ENCODE peak calls at places on chromosome 16, in four cellular contexts. P, T, C and G are unnamed samples.

GRCh38 chr16:54504372-54504771 is 217.8 kb upstream of the IRX3 start:
- DNase-seq in T (no peak), P (no peak), C (no peak), G (no peak)

GRCh38 chr16:86637744-86638143 is 59.4 kb downstream of the FOXL1 start:
- DNase-seq in C (no peak), T (no peak), P (no peak), G (no peak)

GRCh38 chr16:77225182-77225581 is 26.0 kb downstream of the SYCE1L start:
- DNase-seq in T (no peak), P (no peak), C (no peak), G (no peak)

GRCh38 chr16:9102379-9102778 is 10.9 kb downstream of the HAPSTR1 start:
- DNase-seq in P (no peak), T (no peak), C (peak), G (no peak)

GRCh38 chr16:55323637-55324490 is at the start of gene IRX6:
- DNase-seq in P (no peak), T (peak), C (peak), G (no peak)

GRCh38 chr16:24635900-24636610 is 93.4 kb upstream of the TNRC6A start:
- DNase-seq in P (peak), T (no peak), C (peak), G (peak)

GRCh38 chr16:66566051-66566901 is at the start of gene CMTM1:
- DNase-seq in P (no peak), T (no peak), C (no peak), G (peak)

GRCh38 chr16:30787613-30788378 is 791 bp upstream of the ZNF629 start:
- DNase-seq in C (no peak), T (no peak), P (no peak), G (no peak)

GRCh38 chr16:58419241-58420012 is 27.2 kb downstream of the GINS3 start:
- DNase-seq in P (no peak), T (no peak), C (no peak), G (no peak)

GRCh38 chr16:66326995-66327513 is 39.4 kb upstream of the CDH5 start:
- DNase-seq in C (no peak), T (no peak), P (peak), G (no peak)

GRCh38 chr16:87963400-87963799 is 12.2 kb downstream of the BANP start:
- DNase-seq in C (no peak), P (no peak), T (no peak), G (no peak)

GRCh38 chr16:67411339-67411738 is 4.9 kb downstream of the ZDHHC1 start:
- DNase-seq in C (no peak), T (no peak), P (no peak), G (no peak)

GRCh38 chr16:58026139-58026704 is 668 bp downstream of the MMP15 start:
- DNase-seq in P (no peak), C (peak), T (peak), G (no peak)

GRCh38 chr16:78836802-78837489 is 737.5 kb downstream of the WWOX start:
- DNase-seq in T (no peak), P (no peak), C (no peak), G (no peak)

GRCh38 chr16:2879854-2880508 is 3.0 kb upstream of the FLYWCH2 start:
- DNase-seq in P (no peak), C (no peak), T (no peak), G (no peak)

GRCh38 chr16:58709338-58709737 is 24.8 kb upstream of the SLC38A7 start:
- DNase-seq in T (no peak), P (no peak), C (peak), G (no peak)

GRCh38 chr16:85750827-85751641 is at the start of gene C16orf74:
- DNase-seq in T (peak), C (peak), P (no peak), G (no peak)

GRCh38 chr16:73202176-73202729 is 154.3 kb upstream of the ZFHX3 start:
- DNase-seq in T (no peak), P (no peak), C (no peak), G (peak)

GRCh38 chr16:79176987-79177386 is 423.6 kb downstream of the MAF start:
- DNase-seq in T (no peak), P (no peak), C (no peak), G (no peak)

GRCh38 chr16:52549011-52549692 is 2.2 kb upstream of the TOX3 start:
- DNase-seq in P (no peak), T (no peak), C (no peak), G (no peak)

GRCh38 chr16:55035037-55035436 is 104.4 kb downstream of the IRX5 start:
- DNase-seq in P (no peak), C (peak), T (peak), G (no peak)

GRCh38 chr16:4391635-4392381 is 20.2 kb downstream of the VASN start:
- DNase-seq in P (no peak), C (no peak), T (no peak), G (no peak)

GRCh38 chr16:23257682-23258081 is 44.4 kb upstream of the SCNN1B start:
- DNase-seq in P (no peak), C (no peak), T (no peak), G (no peak)

GRCh38 chr16:10895053-10895946 is 18.3 kb downstream of the CIITA start:
- DNase-seq in P (no peak), T (peak), C (peak), G (no peak)

GRCh38 chr16:85153656-85154091 is 41.4 kb upstream of the CIBAR2 start:
- DNase-seq in T (no peak), C (no peak), P (no peak), G (no peak)

GRCh38 chr16:15900901-15901465 is 12.6 kb upstream of the CEP20 start:
- DNase-seq in T (no peak), C (no peak), P (no peak), G (no peak)

GRCh38 chr16:67544329-67544841 is 15.8 kb downstream of the RIPOR1 start:
- DNase-seq in P (no peak), T (no peak), C (no peak), G (no peak)